ENCODE peak calls at places on chromosomes 4 and X, in four cellular contexts. H is WERI-Rb-1, G is MM.1S, B is colonic mucosa. Z is an unnamed sample.

GRCh38 chr4:7793186-7793585 is 146.5 kb downstream of the AFAP1 start:
- DNase-seq in H (no peak), G (peak), B (no peak), Z (no peak)

GRCh38 chr4:2925496-2925895 is 37.7 kb downstream of the NOP14 start:
- DNase-seq in G (no peak), B (no peak), H (no peak), Z (no peak)

GRCh38 chr4:42357325-42357724 is 40.0 kb upstream of the SHISA3 start:
- DNase-seq in B (no peak), G (no peak), H (no peak), Z (no peak)

GRCh38 chr4:74111576-74111975 is 12.6 kb upstream of the CXCL2 start:
- DNase-seq in B (no peak), G (no peak), H (no peak), Z (no peak)

GRCh38 chr4:8643986-8644385 is 51.4 kb downstream of the CPZ start:
- DNase-seq in G (no peak), B (no peak), H (no peak), Z (no peak)

GRCh38 chrX:2484721-2485459 is 15.9 kb downstream of the DHRSX start:
- DNase-seq in H (no peak), B (no peak), G (no peak), Z (peak)

GRCh38 chr4:82803746-82804145 is 5.2 kb upstream of the SCD5 start:
- DNase-seq in H (no peak), B (no peak), G (no peak), Z (no peak)

GRCh38 chrX:110418220-110418856 is 59.7 kb downstream of the RTL9 start:
- DNase-seq in H (peak), G (peak), B (no peak), Z (no peak)

GRCh38 chr4:112119358-112119783 is 25.9 kb upstream of the FAM241A start:
- DNase-seq in B (no peak), H (no peak), G (peak), Z (no peak)

GRCh38 chr4:105058177-105058812 is 88.4 kb upstream of the TET2 start:
- DNase-seq in G (no peak), B (no peak), H (no peak), Z (no peak)

GRCh38 chrX:150148749-150149672 is 210.7 kb upstream of the EOLA2 start:
- DNase-seq in B (no peak), H (no peak), G (no peak), Z (no peak)

GRCh38 chr4:82648356-82648755 is 86.6 kb upstream of the TMEM150C start:
- DNase-seq in H (no peak), B (no peak), G (no peak), Z (no peak)

GRCh38 chr4:3599951-3600350 is 67.7 kb upstream of the LRPAP1 start:
- DNase-seq in H (no peak), B (no peak), G (no peak), Z (no peak)

GRCh38 chrX:150506486-150506885 is 61.9 kb upstream of the MTM1 start:
- DNase-seq in B (no peak), H (no peak), G (no peak), Z (no peak)

GRCh38 chrX:49995021-49995731 is 72.8 kb downstream of the CLCN5 start:
- DNase-seq in B (no peak), G (no peak), H (no peak), Z (no peak)

GRCh38 chr4:179095585-179096228 is 1653.5 kb upstream of the AGA start:
- DNase-seq in H (no peak), G (peak), B (no peak), Z (no peak)

GRCh38 chr4:41174444-41174843 is 39.9 kb downstream of the APBB2 start:
- DNase-seq in G (no peak), H (no peak), B (no peak), Z (no peak)
- H3K27ac ChIP-seq in G (no peak), H (no peak), B (no peak), Z (no peak)

GRCh38 chrX:107775734-107776511 is at the start of gene TSC22D3:
- DNase-seq in H (peak), G (peak), B (peak), Z (peak)
- TF ChIP-seq CTCF in H (no peak), G (no peak), B (no peak), Z (no peak)

GRCh38 chrX:153765138-153766079 is 1.4 kb downstream of the PLXNB3 start:
- DNase-seq in H (peak), G (no peak), B (no peak), Z (peak)
- H3K4me3 ChIP-seq in H (no peak), G (no peak), B (no peak), Z (peak)

GRCh38 chr4:1170805-1171305 is 1.5 kb downstream of the SPON2 start:
- DNase-seq in H (no peak), G (no peak), B (no peak), Z (no peak)
- H3K27ac ChIP-seq in H (peak), G (no peak), B (no peak), Z (no peak)

GRCh38 chrX:45557390-45557789 is 356.7 kb upstream of the DIPK2B start:
- DNase-seq in H (no peak), G (no peak), B (no peak), Z (no peak)
- TF ChIP-seq CTCF in H (no peak), G (no peak), B (no peak), Z (no peak)